ENCODE peak calls at places on chromosomes 2 and 18, in five cellular contexts. One of them, this sample, is unnamed.

GRCh38 chr2:10169053-10169578 is 46.6 kb downstream of the RRM2 start:
- DNase-seq in NCI-H226: no peak
- DNase-seq in iPS DF 6.9: no peak
- DNase-seq in endothelial cell: no peak
- DNase-seq in KG1: no peak
- DNase-seq in this sample: no peak

GRCh38 chr2:8482432-8482831 is 199.4 kb upstream of the ID2 start:
- DNase-seq in KG1: no peak
- DNase-seq in iPS DF 6.9: no peak
- DNase-seq in endothelial cell: no peak
- DNase-seq in NCI-H226: no peak
- DNase-seq in this sample: no peak

GRCh38 chr18:63292844-63293683 is 26.5 kb downstream of the BCL2 start:
- DNase-seq in endothelial cell: no peak
- DNase-seq in iPS DF 6.9: no peak
- DNase-seq in KG1: no peak
- DNase-seq in NCI-H226: no peak
- DNase-seq in this sample: no peak

GRCh38 chr2:181077128-181077709 is 96.8 kb downstream of the UBE2E3 start:
- DNase-seq in iPS DF 6.9: no peak
- DNase-seq in NCI-H226: no peak
- DNase-seq in endothelial cell: no peak
- DNase-seq in KG1: peak
- DNase-seq in this sample: no peak

GRCh38 chr2:204078003-204078698 is 141.6 kb downstream of the ICOS start:
- DNase-seq in KG1: no peak
- DNase-seq in endothelial cell: no peak
- DNase-seq in iPS DF 6.9: no peak
- DNase-seq in NCI-H226: no peak
- DNase-seq in this sample: no peak

GRCh38 chr2:68901199-68901515 is 30.0 kb upstream of the BMP10 start:
- DNase-seq in iPS DF 6.9: peak
- DNase-seq in NCI-H226: no peak
- DNase-seq in KG1: no peak
- DNase-seq in endothelial cell: no peak
- DNase-seq in this sample: peak

GRCh38 chr18:44520981-44521672 is 159.6 kb upstream of the SETBP1 start:
- DNase-seq in endothelial cell: no peak
- DNase-seq in iPS DF 6.9: no peak
- DNase-seq in KG1: no peak
- DNase-seq in NCI-H226: no peak
- DNase-seq in this sample: no peak

GRCh38 chr2:230922951-230923717 is 1.9 kb downstream of the GPR55 start:
- DNase-seq in iPS DF 6.9: no peak
- DNase-seq in KG1: no peak
- DNase-seq in endothelial cell: no peak
- DNase-seq in NCI-H226: no peak
- DNase-seq in this sample: no peak

GRCh38 chr2:65317841-65318240 is 90.2 kb downstream of the ACTR2 start:
- DNase-seq in NCI-H226: no peak
- DNase-seq in iPS DF 6.9: no peak
- DNase-seq in endothelial cell: no peak
- DNase-seq in KG1: no peak
- DNase-seq in this sample: no peak

GRCh38 chr2:207885010-207885409 is 115.3 kb upstream of the FZD5 start:
- DNase-seq in endothelial cell: no peak
- DNase-seq in NCI-H226: no peak
- DNase-seq in KG1: no peak
- DNase-seq in iPS DF 6.9: no peak
- DNase-seq in this sample: no peak

GRCh38 chr2:137935591-137935990 is 28.7 kb upstream of the HNMT start:
- DNase-seq in iPS DF 6.9: no peak
- DNase-seq in endothelial cell: no peak
- DNase-seq in NCI-H226: no peak
- DNase-seq in KG1: no peak
- DNase-seq in this sample: no peak

GRCh38 chr2:239811806-239812560 is 213.2 kb downstream of the NDUFA10 start:
- DNase-seq in iPS DF 6.9: no peak
- DNase-seq in endothelial cell: no peak
- DNase-seq in KG1: no peak
- DNase-seq in NCI-H226: no peak
- DNase-seq in this sample: no peak

This sample was measured in NT2/D1.